ENCODE peak calls at places on chromosomes 12 and 14, in ten cellular contexts. One of them, this sample, is unnamed.

GRCh38 chr14:60753264-60754126 is 18.9 kb downstream of the MNAT1 start:
- DNase-seq in astrocyte of the spinal cord: peak
- DNase-seq in mammary epithelial cell: no peak
- DNase-seq in osteoblast: no peak
- DNase-seq in CD8-positive, alpha-beta memory T cell: peak
- DNase-seq in activated T-cell treated with anti-CD3 and anti-CD28 coated beads for 24 hours: peak
- DNase-seq in BE2C: no peak
- DNase-seq in GM13976: peak
- DNase-seq in endodermal cell: no peak
- DNase-seq in NCI-H748 treated with DMSO at 0.1 percent for 48 hours: no peak
- DNase-seq in this sample: no peak

GRCh38 chr12:108604208-108604941 is 6.5 kb upstream of the TMEM119 start:
- DNase-seq in astrocyte of the spinal cord: no peak
- DNase-seq in mammary epithelial cell: no peak
- DNase-seq in osteoblast: peak
- DNase-seq in CD8-positive, alpha-beta memory T cell: no peak
- DNase-seq in activated T-cell treated with anti-CD3 and anti-CD28 coated beads for 24 hours: no peak
- DNase-seq in BE2C: no peak
- DNase-seq in GM13976: no peak
- DNase-seq in endodermal cell: no peak
- DNase-seq in NCI-H748 treated with DMSO at 0.1 percent for 48 hours: no peak
- DNase-seq in this sample: no peak

GRCh38 chr12:115375188-115375991 is 691.4 kb upstream of the TBX3 start:
- DNase-seq in astrocyte of the spinal cord: peak
- DNase-seq in mammary epithelial cell: peak
- DNase-seq in osteoblast: no peak
- DNase-seq in CD8-positive, alpha-beta memory T cell: no peak
- DNase-seq in activated T-cell treated with anti-CD3 and anti-CD28 coated beads for 24 hours: no peak
- DNase-seq in BE2C: no peak
- DNase-seq in GM13976: peak
- DNase-seq in endodermal cell: peak
- DNase-seq in NCI-H748 treated with DMSO at 0.1 percent for 48 hours: no peak
- DNase-seq in this sample: peak

GRCh38 chr14:104290058-104290667 is 151.8 kb downstream of the KIF26A start:
- DNase-seq in astrocyte of the spinal cord: no peak
- DNase-seq in mammary epithelial cell: no peak
- DNase-seq in osteoblast: peak
- DNase-seq in CD8-positive, alpha-beta memory T cell: no peak
- DNase-seq in activated T-cell treated with anti-CD3 and anti-CD28 coated beads for 24 hours: no peak
- DNase-seq in BE2C: no peak
- DNase-seq in GM13976: no peak
- DNase-seq in endodermal cell: peak
- DNase-seq in NCI-H748 treated with DMSO at 0.1 percent for 48 hours: no peak
- DNase-seq in this sample: no peak

GRCh38 chr14:100658514-100658886 is 68.2 kb upstream of the DLK1 start:
- DNase-seq in astrocyte of the spinal cord: no peak
- DNase-seq in mammary epithelial cell: no peak
- DNase-seq in osteoblast: no peak
- DNase-seq in CD8-positive, alpha-beta memory T cell: no peak
- DNase-seq in activated T-cell treated with anti-CD3 and anti-CD28 coated beads for 24 hours: no peak
- DNase-seq in BE2C: peak
- DNase-seq in GM13976: no peak
- DNase-seq in endodermal cell: peak
- DNase-seq in NCI-H748 treated with DMSO at 0.1 percent for 48 hours: no peak
- DNase-seq in this sample: no peak

GRCh38 chr12:113333877-113334785 is 778 bp downstream of the SLC8B1 start:
- DNase-seq in astrocyte of the spinal cord: no peak
- DNase-seq in mammary epithelial cell: peak
- DNase-seq in osteoblast: no peak
- DNase-seq in CD8-positive, alpha-beta memory T cell: no peak
- DNase-seq in activated T-cell treated with anti-CD3 and anti-CD28 coated beads for 24 hours: no peak
- DNase-seq in BE2C: no peak
- DNase-seq in GM13976: no peak
- DNase-seq in endodermal cell: no peak
- DNase-seq in NCI-H748 treated with DMSO at 0.1 percent for 48 hours: no peak
- DNase-seq in this sample: peak

GRCh38 chr12:66688836-66689439 is 10.1 kb upstream of the GRIP1 start:
- DNase-seq in astrocyte of the spinal cord: peak
- DNase-seq in mammary epithelial cell: peak
- DNase-seq in osteoblast: no peak
- DNase-seq in CD8-positive, alpha-beta memory T cell: no peak
- DNase-seq in activated T-cell treated with anti-CD3 and anti-CD28 coated beads for 24 hours: peak
- DNase-seq in BE2C: peak
- DNase-seq in GM13976: peak
- DNase-seq in endodermal cell: peak
- DNase-seq in NCI-H748 treated with DMSO at 0.1 percent for 48 hours: peak
- DNase-seq in this sample: peak

GRCh38 chr14:99728981-99729451 is 44.9 kb downstream of the CYP46A1 start:
- DNase-seq in astrocyte of the spinal cord: no peak
- DNase-seq in mammary epithelial cell: no peak
- DNase-seq in osteoblast: peak
- DNase-seq in CD8-positive, alpha-beta memory T cell: no peak
- DNase-seq in activated T-cell treated with anti-CD3 and anti-CD28 coated beads for 24 hours: no peak
- DNase-seq in BE2C: no peak
- DNase-seq in GM13976: no peak
- DNase-seq in endodermal cell: peak
- DNase-seq in NCI-H748 treated with DMSO at 0.1 percent for 48 hours: no peak
- DNase-seq in this sample: no peak

GRCh38 chr12:46998811-46999368 is 80.5 kb upstream of the PCED1B start:
- DNase-seq in astrocyte of the spinal cord: peak
- DNase-seq in mammary epithelial cell: peak
- DNase-seq in osteoblast: peak
- DNase-seq in CD8-positive, alpha-beta memory T cell: no peak
- DNase-seq in activated T-cell treated with anti-CD3 and anti-CD28 coated beads for 24 hours: no peak
- DNase-seq in BE2C: no peak
- DNase-seq in GM13976: no peak
- DNase-seq in endodermal cell: no peak
- DNase-seq in NCI-H748 treated with DMSO at 0.1 percent for 48 hours: no peak
- DNase-seq in this sample: peak

GRCh38 chr12:53059434-53060063 is 9.7 kb downstream of the TNS2 start:
- DNase-seq in astrocyte of the spinal cord: no peak
- DNase-seq in mammary epithelial cell: no peak
- DNase-seq in osteoblast: peak
- DNase-seq in CD8-positive, alpha-beta memory T cell: no peak
- DNase-seq in activated T-cell treated with anti-CD3 and anti-CD28 coated beads for 24 hours: no peak
- DNase-seq in BE2C: no peak
- DNase-seq in GM13976: no peak
- DNase-seq in endodermal cell: no peak
- DNase-seq in NCI-H748 treated with DMSO at 0.1 percent for 48 hours: no peak
- DNase-seq in this sample: no peak

GRCh38 chr14:68782091-68782981 is 10.5 kb downstream of the ZFP36L1 start:
- DNase-seq in astrocyte of the spinal cord: no peak
- DNase-seq in mammary epithelial cell: no peak
- DNase-seq in osteoblast: no peak
- DNase-seq in CD8-positive, alpha-beta memory T cell: no peak
- DNase-seq in activated T-cell treated with anti-CD3 and anti-CD28 coated beads for 24 hours: no peak
- DNase-seq in BE2C: no peak
- DNase-seq in GM13976: no peak
- DNase-seq in endodermal cell: peak
- DNase-seq in NCI-H748 treated with DMSO at 0.1 percent for 48 hours: no peak
- DNase-seq in this sample: no peak

GRCh38 chr12:120939954-120940353 is 35.8 kb upstream of the SPPL3 start:
- DNase-seq in astrocyte of the spinal cord: no peak
- DNase-seq in mammary epithelial cell: no peak
- DNase-seq in osteoblast: no peak
- DNase-seq in CD8-positive, alpha-beta memory T cell: no peak
- DNase-seq in activated T-cell treated with anti-CD3 and anti-CD28 coated beads for 24 hours: no peak
- DNase-seq in BE2C: no peak
- DNase-seq in GM13976: no peak
- DNase-seq in endodermal cell: no peak
- DNase-seq in NCI-H748 treated with DMSO at 0.1 percent for 48 hours: no peak
- DNase-seq in this sample: no peak

GRCh38 chr12:22173154-22173553 is 127.1 kb downstream of the CMAS start:
- DNase-seq in astrocyte of the spinal cord: no peak
- DNase-seq in mammary epithelial cell: no peak
- DNase-seq in osteoblast: no peak
- DNase-seq in CD8-positive, alpha-beta memory T cell: no peak
- DNase-seq in activated T-cell treated with anti-CD3 and anti-CD28 coated beads for 24 hours: no peak
- DNase-seq in BE2C: no peak
- DNase-seq in GM13976: peak
- DNase-seq in endodermal cell: no peak
- DNase-seq in NCI-H748 treated with DMSO at 0.1 percent for 48 hours: no peak
- DNase-seq in this sample: peak

GRCh38 chr14:39467889-39468524 is 35.8 kb upstream of the FBXO33 start:
- DNase-seq in astrocyte of the spinal cord: peak
- DNase-seq in mammary epithelial cell: peak
- DNase-seq in osteoblast: no peak
- DNase-seq in CD8-positive, alpha-beta memory T cell: no peak
- DNase-seq in activated T-cell treated with anti-CD3 and anti-CD28 coated beads for 24 hours: no peak
- DNase-seq in BE2C: peak
- DNase-seq in GM13976: no peak
- DNase-seq in endodermal cell: peak
- DNase-seq in NCI-H748 treated with DMSO at 0.1 percent for 48 hours: peak
- DNase-seq in this sample: peak

GRCh38 chr12:26749781-26750180 is 83.2 kb downstream of the ITPR2 start:
- DNase-seq in astrocyte of the spinal cord: no peak
- DNase-seq in mammary epithelial cell: peak
- DNase-seq in osteoblast: no peak
- DNase-seq in CD8-positive, alpha-beta memory T cell: no peak
- DNase-seq in activated T-cell treated with anti-CD3 and anti-CD28 coated beads for 24 hours: no peak
- DNase-seq in BE2C: no peak
- DNase-seq in GM13976: peak
- DNase-seq in endodermal cell: no peak
- DNase-seq in NCI-H748 treated with DMSO at 0.1 percent for 48 hours: no peak
- DNase-seq in this sample: peak

GRCh38 chr14:73741876-73742519 is 27.8 kb upstream of the PNMA1 start:
- DNase-seq in astrocyte of the spinal cord: peak
- DNase-seq in mammary epithelial cell: no peak
- DNase-seq in osteoblast: peak
- DNase-seq in CD8-positive, alpha-beta memory T cell: no peak
- DNase-seq in activated T-cell treated with anti-CD3 and anti-CD28 coated beads for 24 hours: no peak
- DNase-seq in BE2C: no peak
- DNase-seq in GM13976: no peak
- DNase-seq in endodermal cell: peak
- DNase-seq in NCI-H748 treated with DMSO at 0.1 percent for 48 hours: no peak
- DNase-seq in this sample: no peak

GRCh38 chr14:85528080-85528881 is 1.7 kb upstream of the FLRT2 start:
- DNase-seq in astrocyte of the spinal cord: peak
- DNase-seq in mammary epithelial cell: peak
- DNase-seq in osteoblast: peak
- DNase-seq in CD8-positive, alpha-beta memory T cell: no peak
- DNase-seq in activated T-cell treated with anti-CD3 and anti-CD28 coated beads for 24 hours: no peak
- DNase-seq in BE2C: no peak
- DNase-seq in GM13976: no peak
- DNase-seq in endodermal cell: peak
- DNase-seq in NCI-H748 treated with DMSO at 0.1 percent for 48 hours: peak
- DNase-seq in this sample: peak

GRCh38 chr14:23071244-23071974 is 14.1 kb upstream of the CDH24 start:
- DNase-seq in astrocyte of the spinal cord: peak
- DNase-seq in mammary epithelial cell: peak
- DNase-seq in osteoblast: peak
- DNase-seq in CD8-positive, alpha-beta memory T cell: peak
- DNase-seq in activated T-cell treated with anti-CD3 and anti-CD28 coated beads for 24 hours: peak
- DNase-seq in BE2C: peak
- DNase-seq in GM13976: peak
- DNase-seq in endodermal cell: peak
- DNase-seq in NCI-H748 treated with DMSO at 0.1 percent for 48 hours: no peak
- DNase-seq in this sample: peak

GRCh38 chr14:89957791-89958190 is 2.1 kb downstream of the TDP1 start:
- DNase-seq in astrocyte of the spinal cord: no peak
- DNase-seq in mammary epithelial cell: no peak
- DNase-seq in osteoblast: peak
- DNase-seq in CD8-positive, alpha-beta memory T cell: no peak
- DNase-seq in activated T-cell treated with anti-CD3 and anti-CD28 coated beads for 24 hours: no peak
- DNase-seq in BE2C: no peak
- DNase-seq in GM13976: no peak
- DNase-seq in endodermal cell: peak
- DNase-seq in NCI-H748 treated with DMSO at 0.1 percent for 48 hours: no peak
- DNase-seq in this sample: no peak

GRCh38 chr12:92470608-92471021 is 232.2 kb upstream of the PLEKHG7 start:
- DNase-seq in astrocyte of the spinal cord: no peak
- DNase-seq in mammary epithelial cell: no peak
- DNase-seq in osteoblast: no peak
- DNase-seq in CD8-positive, alpha-beta memory T cell: no peak
- DNase-seq in activated T-cell treated with anti-CD3 and anti-CD28 coated beads for 24 hours: peak
- DNase-seq in BE2C: no peak
- DNase-seq in GM13976: no peak
- DNase-seq in endodermal cell: no peak
- DNase-seq in NCI-H748 treated with DMSO at 0.1 percent for 48 hours: no peak
- DNase-seq in this sample: peak

GRCh38 chr12:51247523-51248206 is 9.0 kb downstream of the DAZAP2 start:
- DNase-seq in astrocyte of the spinal cord: no peak
- DNase-seq in mammary epithelial cell: no peak
- DNase-seq in osteoblast: no peak
- DNase-seq in CD8-positive, alpha-beta memory T cell: no peak
- DNase-seq in activated T-cell treated with anti-CD3 and anti-CD28 coated beads for 24 hours: no peak
- DNase-seq in BE2C: no peak
- DNase-seq in GM13976: no peak
- DNase-seq in endodermal cell: peak
- DNase-seq in NCI-H748 treated with DMSO at 0.1 percent for 48 hours: peak
- DNase-seq in this sample: no peak

GRCh38 chr14:39843881-39844280 is 411.6 kb upstream of the FBXO33 start:
- DNase-seq in astrocyte of the spinal cord: no peak
- DNase-seq in mammary epithelial cell: no peak
- DNase-seq in osteoblast: no peak
- DNase-seq in CD8-positive, alpha-beta memory T cell: no peak
- DNase-seq in activated T-cell treated with anti-CD3 and anti-CD28 coated beads for 24 hours: no peak
- DNase-seq in BE2C: no peak
- DNase-seq in GM13976: no peak
- DNase-seq in endodermal cell: no peak
- DNase-seq in NCI-H748 treated with DMSO at 0.1 percent for 48 hours: no peak
- DNase-seq in this sample: no peak

GRCh38 chr12:52645982-52646381 is 6.0 kb downstream of the KRT2 start:
- DNase-seq in astrocyte of the spinal cord: no peak
- DNase-seq in mammary epithelial cell: no peak
- DNase-seq in osteoblast: no peak
- DNase-seq in CD8-positive, alpha-beta memory T cell: no peak
- DNase-seq in activated T-cell treated with anti-CD3 and anti-CD28 coated beads for 24 hours: no peak
- DNase-seq in BE2C: no peak
- DNase-seq in GM13976: no peak
- DNase-seq in endodermal cell: peak
- DNase-seq in NCI-H748 treated with DMSO at 0.1 percent for 48 hours: no peak
- DNase-seq in this sample: no peak

GRCh38 chr12:119328111-119328510 is 6.4 kb upstream of the CCDC60 start:
- DNase-seq in astrocyte of the spinal cord: no peak
- DNase-seq in mammary epithelial cell: no peak
- DNase-seq in osteoblast: no peak
- DNase-seq in CD8-positive, alpha-beta memory T cell: no peak
- DNase-seq in activated T-cell treated with anti-CD3 and anti-CD28 coated beads for 24 hours: no peak
- DNase-seq in BE2C: peak
- DNase-seq in GM13976: no peak
- DNase-seq in endodermal cell: peak
- DNase-seq in NCI-H748 treated with DMSO at 0.1 percent for 48 hours: no peak
- DNase-seq in this sample: peak

GRCh38 chr12:108109954-108110353 is 19.1 kb upstream of the WSCD2 start:
- DNase-seq in astrocyte of the spinal cord: no peak
- DNase-seq in mammary epithelial cell: no peak
- DNase-seq in osteoblast: no peak
- DNase-seq in CD8-positive, alpha-beta memory T cell: no peak
- DNase-seq in activated T-cell treated with anti-CD3 and anti-CD28 coated beads for 24 hours: no peak
- DNase-seq in BE2C: no peak
- DNase-seq in GM13976: no peak
- DNase-seq in endodermal cell: peak
- DNase-seq in NCI-H748 treated with DMSO at 0.1 percent for 48 hours: no peak
- DNase-seq in this sample: no peak

GRCh38 chr12:57242691-57243454 is 8.1 kb downstream of the STAC3 start:
- DNase-seq in astrocyte of the spinal cord: peak
- DNase-seq in mammary epithelial cell: peak
- DNase-seq in osteoblast: peak
- DNase-seq in CD8-positive, alpha-beta memory T cell: peak
- DNase-seq in activated T-cell treated with anti-CD3 and anti-CD28 coated beads for 24 hours: no peak
- DNase-seq in BE2C: peak
- DNase-seq in GM13976: peak
- DNase-seq in endodermal cell: peak
- DNase-seq in NCI-H748 treated with DMSO at 0.1 percent for 48 hours: peak
- DNase-seq in this sample: peak

GRCh38 chr12:11822071-11822818 is 172.8 kb downstream of the ETV6 start:
- DNase-seq in astrocyte of the spinal cord: peak
- DNase-seq in mammary epithelial cell: peak
- DNase-seq in osteoblast: no peak
- DNase-seq in CD8-positive, alpha-beta memory T cell: no peak
- DNase-seq in activated T-cell treated with anti-CD3 and anti-CD28 coated beads for 24 hours: peak
- DNase-seq in BE2C: no peak
- DNase-seq in GM13976: peak
- DNase-seq in endodermal cell: no peak
- DNase-seq in NCI-H748 treated with DMSO at 0.1 percent for 48 hours: no peak
- DNase-seq in this sample: peak

GRCh38 chr14:95993768-95994592 is 45.2 kb upstream of the C14orf132 start:
- DNase-seq in astrocyte of the spinal cord: peak
- DNase-seq in mammary epithelial cell: peak
- DNase-seq in osteoblast: peak
- DNase-seq in CD8-positive, alpha-beta memory T cell: no peak
- DNase-seq in activated T-cell treated with anti-CD3 and anti-CD28 coated beads for 24 hours: no peak
- DNase-seq in BE2C: peak
- DNase-seq in GM13976: peak
- DNase-seq in endodermal cell: peak
- DNase-seq in NCI-H748 treated with DMSO at 0.1 percent for 48 hours: peak
- DNase-seq in this sample: peak